ENCODE peak calls at places on chromosomes 1 and 21, in four cellular contexts. One of them, this sample, is unnamed.

GRCh38 chr21:43645414-43645891 is 13.8 kb downstream of the HSF2BP start:
- DNase-seq in pancreas: peak
- DNase-seq in stimulated activated CD4-positive, alpha-beta T cell treated with anti-CD3 and anti-CD28 coated beads, Interleukin-2, amount 100 ng/mL, for 48 hours: peak
- DNase-seq in coronary artery: no peak
- DNase-seq in this sample: no peak

GRCh38 chr1:9110669-9111356 is 18.1 kb downstream of the GPR157 start:
- DNase-seq in pancreas: peak
- DNase-seq in stimulated activated CD4-positive, alpha-beta T cell treated with anti-CD3 and anti-CD28 coated beads, Interleukin-2, amount 100 ng/mL, for 48 hours: peak
- DNase-seq in coronary artery: peak
- DNase-seq in this sample: peak

GRCh38 chr1:5485968-5486665 is 506.1 kb downstream of the NPHP4 start:
- DNase-seq in pancreas: no peak
- DNase-seq in stimulated activated CD4-positive, alpha-beta T cell treated with anti-CD3 and anti-CD28 coated beads, Interleukin-2, amount 100 ng/mL, for 48 hours: no peak
- DNase-seq in coronary artery: no peak
- DNase-seq in this sample: no peak

GRCh38 chr1:31666290-31666963 is 21.8 kb upstream of the PEF1 start:
- DNase-seq in pancreas: peak
- DNase-seq in stimulated activated CD4-positive, alpha-beta T cell treated with anti-CD3 and anti-CD28 coated beads, Interleukin-2, amount 100 ng/mL, for 48 hours: no peak
- DNase-seq in coronary artery: no peak
- DNase-seq in this sample: peak

GRCh38 chr1:26702680-26703038 is 6.8 kb downstream of the ARID1A start:
- DNase-seq in pancreas: no peak
- DNase-seq in stimulated activated CD4-positive, alpha-beta T cell treated with anti-CD3 and anti-CD28 coated beads, Interleukin-2, amount 100 ng/mL, for 48 hours: no peak
- DNase-seq in coronary artery: no peak
- DNase-seq in this sample: no peak

GRCh38 chr1:230632273-230632873 is 9.9 kb upstream of the COG2 start:
- DNase-seq in pancreas: no peak
- DNase-seq in stimulated activated CD4-positive, alpha-beta T cell treated with anti-CD3 and anti-CD28 coated beads, Interleukin-2, amount 100 ng/mL, for 48 hours: no peak
- DNase-seq in coronary artery: no peak
- DNase-seq in this sample: no peak

GRCh38 chr1:150233359-150234308 is 2.3 kb downstream of the ANP32E start:
- DNase-seq in pancreas: no peak
- DNase-seq in stimulated activated CD4-positive, alpha-beta T cell treated with anti-CD3 and anti-CD28 coated beads, Interleukin-2, amount 100 ng/mL, for 48 hours: peak
- DNase-seq in coronary artery: no peak
- DNase-seq in this sample: peak

GRCh38 chr1:15350151-15350550 is 59.5 kb upstream of the EFHD2 start:
- DNase-seq in pancreas: no peak
- DNase-seq in stimulated activated CD4-positive, alpha-beta T cell treated with anti-CD3 and anti-CD28 coated beads, Interleukin-2, amount 100 ng/mL, for 48 hours: no peak
- DNase-seq in coronary artery: no peak
- DNase-seq in this sample: no peak

GRCh38 chr1:61639218-61639617 is 85.7 kb downstream of the TM2D1 start:
- DNase-seq in pancreas: no peak
- DNase-seq in stimulated activated CD4-positive, alpha-beta T cell treated with anti-CD3 and anti-CD28 coated beads, Interleukin-2, amount 100 ng/mL, for 48 hours: no peak
- DNase-seq in coronary artery: no peak
- DNase-seq in this sample: no peak

GRCh38 chr1:89615676-89616598 is 17.0 kb upstream of the LRRC8C start:
- DNase-seq in pancreas: no peak
- DNase-seq in stimulated activated CD4-positive, alpha-beta T cell treated with anti-CD3 and anti-CD28 coated beads, Interleukin-2, amount 100 ng/mL, for 48 hours: no peak
- DNase-seq in coronary artery: no peak
- DNase-seq in this sample: no peak

GRCh38 chr1:161073474-161074121 is 3.9 kb upstream of the ARHGAP30 start:
- DNase-seq in pancreas: no peak
- DNase-seq in stimulated activated CD4-positive, alpha-beta T cell treated with anti-CD3 and anti-CD28 coated beads, Interleukin-2, amount 100 ng/mL, for 48 hours: no peak
- DNase-seq in coronary artery: no peak
- DNase-seq in this sample: no peak

GRCh38 chr1:156286061-156286460 is 1.9 kb downstream of the TMEM79 start:
- DNase-seq in pancreas: no peak
- DNase-seq in stimulated activated CD4-positive, alpha-beta T cell treated with anti-CD3 and anti-CD28 coated beads, Interleukin-2, amount 100 ng/mL, for 48 hours: no peak
- DNase-seq in coronary artery: no peak
- DNase-seq in this sample: no peak

GRCh38 chr1:6273380-6273891 is 12.5 kb upstream of the GPR153 start:
- DNase-seq in pancreas: no peak
- DNase-seq in stimulated activated CD4-positive, alpha-beta T cell treated with anti-CD3 and anti-CD28 coated beads, Interleukin-2, amount 100 ng/mL, for 48 hours: no peak
- DNase-seq in coronary artery: no peak
- DNase-seq in this sample: no peak

GRCh38 chr21:31184462-31184861 is 146.2 kb upstream of the KRTAP19-8 start:
- DNase-seq in pancreas: no peak
- DNase-seq in stimulated activated CD4-positive, alpha-beta T cell treated with anti-CD3 and anti-CD28 coated beads, Interleukin-2, amount 100 ng/mL, for 48 hours: peak
- DNase-seq in coronary artery: no peak
- DNase-seq in this sample: no peak

GRCh38 chr1:25549273-25550154 is 6.1 kb downstream of the LDLRAP1 start:
- DNase-seq in pancreas: no peak
- DNase-seq in stimulated activated CD4-positive, alpha-beta T cell treated with anti-CD3 and anti-CD28 coated beads, Interleukin-2, amount 100 ng/mL, for 48 hours: peak
- DNase-seq in coronary artery: no peak
- DNase-seq in this sample: no peak

GRCh38 chr1:207284209-207284892 is 37.1 kb upstream of the CD55 start:
- DNase-seq in pancreas: no peak
- DNase-seq in stimulated activated CD4-positive, alpha-beta T cell treated with anti-CD3 and anti-CD28 coated beads, Interleukin-2, amount 100 ng/mL, for 48 hours: no peak
- DNase-seq in coronary artery: no peak
- DNase-seq in this sample: no peak

GRCh38 chr1:41515778-41516167 is 31.3 kb upstream of the EDN2 start:
- DNase-seq in pancreas: no peak
- DNase-seq in stimulated activated CD4-positive, alpha-beta T cell treated with anti-CD3 and anti-CD28 coated beads, Interleukin-2, amount 100 ng/mL, for 48 hours: no peak
- DNase-seq in coronary artery: no peak
- DNase-seq in this sample: no peak

GRCh38 chr1:224623310-224623714 is 7.2 kb downstream of the CNIH3 start:
- DNase-seq in pancreas: no peak
- DNase-seq in stimulated activated CD4-positive, alpha-beta T cell treated with anti-CD3 and anti-CD28 coated beads, Interleukin-2, amount 100 ng/mL, for 48 hours: no peak
- DNase-seq in coronary artery: no peak
- DNase-seq in this sample: no peak

GRCh38 chr1:77250126-77250525 is 30.9 kb upstream of the PIGK start:
- DNase-seq in pancreas: no peak
- DNase-seq in stimulated activated CD4-positive, alpha-beta T cell treated with anti-CD3 and anti-CD28 coated beads, Interleukin-2, amount 100 ng/mL, for 48 hours: no peak
- DNase-seq in coronary artery: no peak
- DNase-seq in this sample: no peak

GRCh38 chr1:235050911-235051360 is 77.7 kb downstream of the TOMM20 start:
- DNase-seq in pancreas: no peak
- DNase-seq in stimulated activated CD4-positive, alpha-beta T cell treated with anti-CD3 and anti-CD28 coated beads, Interleukin-2, amount 100 ng/mL, for 48 hours: no peak
- DNase-seq in coronary artery: peak
- DNase-seq in this sample: no peak

GRCh38 chr1:149942207-149942606 is 5.5 kb upstream of the MTMR11 start:
- DNase-seq in pancreas: no peak
- DNase-seq in stimulated activated CD4-positive, alpha-beta T cell treated with anti-CD3 and anti-CD28 coated beads, Interleukin-2, amount 100 ng/mL, for 48 hours: no peak
- DNase-seq in coronary artery: no peak
- DNase-seq in this sample: no peak

GRCh38 chr1:163186910-163187309 is 15.8 kb downstream of the RGS5 start:
- DNase-seq in pancreas: no peak
- DNase-seq in stimulated activated CD4-positive, alpha-beta T cell treated with anti-CD3 and anti-CD28 coated beads, Interleukin-2, amount 100 ng/mL, for 48 hours: no peak
- DNase-seq in coronary artery: no peak
- DNase-seq in this sample: no peak

GRCh38 chr1:228090613-228091081 is 8.1 kb downstream of the ARF1 start:
- DNase-seq in pancreas: no peak
- DNase-seq in stimulated activated CD4-positive, alpha-beta T cell treated with anti-CD3 and anti-CD28 coated beads, Interleukin-2, amount 100 ng/mL, for 48 hours: no peak
- DNase-seq in coronary artery: peak
- DNase-seq in this sample: no peak

GRCh38 chr1:227343727-227344551 is 25.6 kb upstream of the CDC42BPA start:
- DNase-seq in pancreas: no peak
- DNase-seq in stimulated activated CD4-positive, alpha-beta T cell treated with anti-CD3 and anti-CD28 coated beads, Interleukin-2, amount 100 ng/mL, for 48 hours: no peak
- DNase-seq in coronary artery: no peak
- DNase-seq in this sample: no peak

GRCh38 chr1:244653439-244654283 is 735 bp downstream of the DESI2 start:
- DNase-seq in pancreas: peak
- DNase-seq in stimulated activated CD4-positive, alpha-beta T cell treated with anti-CD3 and anti-CD28 coated beads, Interleukin-2, amount 100 ng/mL, for 48 hours: no peak
- DNase-seq in coronary artery: peak
- DNase-seq in this sample: no peak

GRCh38 chr1:162983671-162984425 is 85.3 kb upstream of the RGS4 start:
- DNase-seq in pancreas: no peak
- DNase-seq in stimulated activated CD4-positive, alpha-beta T cell treated with anti-CD3 and anti-CD28 coated beads, Interleukin-2, amount 100 ng/mL, for 48 hours: no peak
- DNase-seq in coronary artery: no peak
- DNase-seq in this sample: no peak

GRCh38 chr21:18493420-18493819 is 89.8 kb upstream of the TMPRSS15 start:
- DNase-seq in pancreas: no peak
- DNase-seq in stimulated activated CD4-positive, alpha-beta T cell treated with anti-CD3 and anti-CD28 coated beads, Interleukin-2, amount 100 ng/mL, for 48 hours: no peak
- DNase-seq in coronary artery: no peak
- DNase-seq in this sample: peak

GRCh38 chr1:117779364-117779763 is 150.1 kb downstream of the GDAP2 start:
- DNase-seq in pancreas: no peak
- DNase-seq in stimulated activated CD4-positive, alpha-beta T cell treated with anti-CD3 and anti-CD28 coated beads, Interleukin-2, amount 100 ng/mL, for 48 hours: no peak
- DNase-seq in coronary artery: no peak
- DNase-seq in this sample: no peak

GRCh38 chr1:204828352-204828850 is 42.3 kb upstream of the NFASC start:
- DNase-seq in pancreas: no peak
- DNase-seq in stimulated activated CD4-positive, alpha-beta T cell treated with anti-CD3 and anti-CD28 coated beads, Interleukin-2, amount 100 ng/mL, for 48 hours: peak
- DNase-seq in coronary artery: peak
- DNase-seq in this sample: peak